ENCODE peak calls at places on chromosomes 11 and 22, in six cellular contexts. J is IMR-90, Y is neuronal stem cell, M is mesenchymal stem cell, F is H1, A is H9. K is an unnamed sample. For H3K4me1, the result is how much of the 10 kb centered on the place peaks cover.

GRCh38 chr22:36027960-36028645 is 521 bp downstream of the RBFOX2 start:
- DNase-seq in F (no peak), A (no peak), M (no peak), J (no peak), Y (peak), K (peak)

GRCh38 chr11:69554849-69555248 is 73.4 kb downstream of the LINC01488 start:
- DNase-seq in J (no peak), A (no peak), Y (no peak), M (no peak), F (no peak), K (no peak)

GRCh38 chr22:45302047-45302446 is 7.7 kb upstream of the FAM118A start:
- DNase-seq in A (no peak), F (no peak), J (peak), M (peak), Y (no peak), K (no peak)

GRCh38 chr11:4071828-4072421 is 22.7 kb upstream of the RRM1 start:
- DNase-seq in F (no peak), M (peak), J (no peak), Y (peak), A (no peak), K (no peak)

GRCh38 chr11:46472662-46472994 is 81.1 kb upstream of the CHRM4 start:
- DNase-seq in J (no peak), M (no peak), Y (no peak), A (no peak), F (no peak), K (peak)

GRCh38 chr22:28142361-28142801 is 223.3 kb upstream of the PITPNB start:
- DNase-seq in F (no peak), J (peak), M (peak), A (no peak), Y (no peak), K (peak)

GRCh38 chr11:45233121-45233803 is 52.9 kb downstream of the SYT13 start:
- DNase-seq in Y (peak), A (peak), F (peak), M (peak), J (peak), K (peak)

GRCh38 chr11:33819278-33819677 is 45.0 kb upstream of the FBXO3 start:
- DNase-seq in M (no peak), F (no peak), A (no peak), Y (no peak), J (no peak), K (no peak)

GRCh38 chr11:83011333-83012167 is 60.1 kb downstream of the RAB30 start:
- DNase-seq in Y (no peak), M (no peak), A (no peak), J (no peak), F (no peak), K (no peak)

GRCh38 chr11:78427615-78428272 is 10.1 kb upstream of the GAB2 start:
- DNase-seq in F (no peak), M (no peak), J (no peak), A (no peak), Y (no peak), K (no peak)

GRCh38 chr11:122226810-122227379 is 110.9 kb upstream of the BLID start:
- DNase-seq in Y (no peak), A (no peak), M (no peak), J (no peak), F (no peak), K (no peak)

GRCh38 chr11:111634981-111635705 is 32.9 kb downstream of the SIK2 start:
- DNase-seq in A (no peak), J (peak), F (no peak), Y (no peak), M (no peak), K (no peak)

GRCh38 chr11:133934599-133935550 is 21.9 kb downstream of the IGSF9B start:
- DNase-seq in J (peak), M (no peak), Y (peak), F (no peak), A (no peak), K (no peak)

GRCh38 chr11:96227244-96227643 is 115.8 kb downstream of the MAML2 start:
- DNase-seq in Y (no peak), J (no peak), M (no peak), A (no peak), F (no peak), K (no peak)

GRCh38 chr22:48889209-48889830 is 938.4 kb downstream of the BRD1 start:
- DNase-seq in F (no peak), Y (no peak), A (peak), J (no peak), M (no peak), K (no peak)

GRCh38 chr11:30758012-30758411 is 171.9 kb upstream of the MPPED2 start:
- DNase-seq in F (no peak), J (peak), Y (no peak), M (no peak), A (no peak), K (no peak)

GRCh38 chr11:43359432-43359818 is 705 bp downstream of the TTC17 start:
- DNase-seq in M (peak), J (peak), A (peak), Y (peak), F (no peak), K (peak)

GRCh38 chr11:118338637-118339061 is 3.9 kb downstream of the CD3D start:
- DNase-seq in A (no peak), Y (no peak), M (no peak), F (no peak), J (no peak), K (no peak)

GRCh38 chr11:911031-911889 is 650 bp upstream of the CHID1 start:
- DNase-seq in J (peak), Y (no peak), M (peak), F (no peak), A (peak), K (peak)

GRCh38 chr22:36419912-36420882 is 32.4 kb upstream of the MYH9 start:
- DNase-seq in F (no peak), J (no peak), A (no peak), M (peak), Y (no peak), K (peak)

GRCh38 chr11:126061707-126062678 is 673 bp downstream of the CDON start:
- DNase-seq in M (peak), A (peak), J (peak), Y (no peak), F (no peak), K (peak)

GRCh38 chr11:11022126-11022730 is 164.4 kb upstream of the ZBED5 start:
- DNase-seq in A (no peak), F (no peak), J (peak), M (no peak), Y (no peak), K (no peak)

GRCh38 chr11:1936781-1937615 is 10.1 kb upstream of the MRPL23 start:
- DNase-seq in Y (no peak), A (no peak), F (no peak), J (no peak), M (no peak), K (no peak)

GRCh38 chr22:47995718-47996117 is 1233.3 kb downstream of the TBC1D22A start:
- DNase-seq in A (no peak), M (no peak), Y (no peak), F (no peak), J (no peak), K (no peak)

GRCh38 chr11:133911169-133911568 is 45.6 kb downstream of the IGSF9B start:
- DNase-seq in F (no peak), Y (no peak), M (no peak), A (no peak), J (no peak), K (no peak)

GRCh38 chr11:118202599-118203422 is 22.0 kb downstream of the JAML start:
- DNase-seq in A (no peak), Y (no peak), M (no peak), J (no peak), F (no peak), K (no peak)

GRCh38 chr11:34824425-34824824 is 91.8 kb downstream of the APIP start:
- DNase-seq in Y (no peak), J (no peak), A (no peak), M (no peak), F (no peak), K (no peak)

GRCh38 chr11:128603003-128603715 is 15.8 kb upstream of the ETS1 start:
- DNase-seq in F (no peak), A (no peak), M (no peak), Y (no peak), J (no peak), K (no peak)

GRCh38 chr22:42190274-42190673 is 59.7 kb upstream of the CYP2D6 start:
- DNase-seq in J (no peak), A (no peak), M (no peak), F (no peak), Y (no peak), K (peak)

GRCh38 chr11:81203876-81204275 is 1529.8 kb downstream of the FAM181B start:
- DNase-seq in F (no peak), A (no peak), Y (no peak), J (no peak), M (no peak), K (no peak)

GRCh38 chr11:66419825-66420224 is 1.0 kb upstream of the NPAS4 start:
- DNase-seq in A (peak), F (no peak), M (no peak), J (no peak), Y (no peak), K (no peak)
- H3K4me1 ChIP-seq in A (under half), F (under half), M (under half), J (under half), Y (under half), K (under half)

DNA sequence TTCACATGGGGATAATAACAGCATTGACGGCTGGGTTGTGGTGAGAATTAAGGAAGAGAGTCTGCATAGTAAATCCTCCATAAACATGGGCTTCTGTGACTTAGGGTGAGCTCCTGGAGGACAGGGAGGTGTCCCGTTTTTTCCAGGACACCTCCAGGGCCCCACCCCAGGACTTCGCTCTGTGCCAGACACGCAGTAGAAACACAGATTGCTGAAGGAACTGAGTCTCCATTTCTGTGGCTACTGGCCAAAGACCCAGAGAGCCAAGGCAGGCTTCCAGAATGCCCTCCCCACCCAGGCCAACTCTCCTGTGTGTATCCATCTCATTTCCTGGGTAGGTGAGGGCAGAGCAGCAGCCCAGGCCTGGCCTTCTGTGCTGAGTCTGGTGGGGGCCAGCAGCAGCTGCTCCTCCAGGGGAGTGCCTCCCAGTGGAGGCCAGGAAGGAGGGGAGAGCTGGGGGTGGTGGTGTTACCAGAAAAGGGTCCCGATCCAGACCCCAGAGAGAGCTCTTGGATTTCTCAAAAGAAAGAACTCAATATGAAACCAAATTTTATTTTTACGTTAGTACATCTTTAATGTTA is 9.5 kb upstream of the RFPL3 start:
- DNase-seq in F (no peak), Y (no peak), J (no peak), A (no peak), M (no peak), K (no peak)
- H3K23ac ChIP-seq in F (no peak), Y (no peak), J (no peak), A (no peak), M (no peak), K (no peak)

GRCh38 chr11:61691378-61692156 is 11.4 kb downstream of the DAGLA start:
- DNase-seq in Y (no peak), M (no peak), F (no peak), J (no peak), A (no peak), K (no peak)

GRCh38 chr11:61696602-61697001 is 16.4 kb downstream of the DAGLA start:
- DNase-seq in Y (no peak), A (no peak), F (no peak), J (no peak), M (no peak), K (no peak)

GRCh38 chr11:61695917-61696316 is 15.7 kb downstream of the DAGLA start:
- DNase-seq in A (no peak), J (peak), F (no peak), Y (no peak), M (peak), K (peak)

GRCh38 chr11:61694971-61695706 is 14.9 kb downstream of the DAGLA start:
- DNase-seq in A (peak), M (no peak), J (no peak), F (no peak), Y (no peak), K (no peak)

GRCh38 chr11:61693897-61694840 is 14.0 kb downstream of the DAGLA start:
- DNase-seq in J (no peak), Y (no peak), F (no peak), A (no peak), M (no peak), K (no peak)
- H3K4me1 ChIP-seq in J (under half), Y (under half), F (under half), A (under half), M (half or more), K (under half)

GRCh38 chr11:59171508-59172322 is at the start of gene DTX4:
- DNase-seq in A (peak), Y (peak), J (peak), M (peak), F (peak), K (peak)
- H3K23ac ChIP-seq in A (no peak), Y (peak), J (peak), M (no peak), F (no peak), K (no peak)